ENCODE peak calls at places on chromosomes 7 and 10, in eight cellular contexts. P is uterus; S is A673; G is stomach; V is lung; L is CD8-positive, alpha-beta memory T cell; Y is K562; N is naive thymus-derived CD4-positive, alpha-beta T cell. I is an unnamed sample. For H3K36me3, the result is how much of the 10 kb centered on the place peaks cover.

GRCh38 chr7:139915864-139916716 is 87.0 kb downstream of the TBXAS1 start:
- DNase-seq in P (peak), S (peak), G (peak), V (peak), L (peak), Y (peak), N (no peak), I (no peak)

GRCh38 chr7:18558910-18559309 is 63.4 kb downstream of the HDAC9 start:
- DNase-seq in P (no peak), S (no peak), G (no peak), V (no peak), L (no peak), Y (no peak), N (no peak), I (no peak)

GRCh38 chr10:100482181-100482833 is 19.5 kb downstream of the WNT8B start:
- DNase-seq in P (peak), S (peak), G (peak), V (peak), L (peak), Y (peak), N (peak), I (peak)

GRCh38 chr7:24732646-24733413 is 24.4 kb downstream of the GSDME start:
- DNase-seq in P (no peak), S (no peak), G (no peak), V (no peak), L (no peak), Y (no peak), N (no peak), I (no peak)

GRCh38 chr10:49058341-49059255 is 56.7 kb downstream of the VSTM4 start:
- DNase-seq in P (peak), S (no peak), G (no peak), V (peak), L (no peak), Y (no peak), N (no peak), I (peak)

GRCh38 chr7:90579181-90579688 is 16.9 kb upstream of the CDK14 start:
- DNase-seq in P (no peak), S (no peak), G (no peak), V (no peak), L (no peak), Y (peak), N (no peak), I (no peak)

GRCh38 chr10:129342385-129342784 is 124.7 kb upstream of the MGMT start:
- DNase-seq in P (no peak), S (peak), G (no peak), V (no peak), L (no peak), Y (no peak), N (no peak), I (no peak)

GRCh38 chr10:21402606-21403083 is 122.8 kb downstream of the SKIDA1 start:
- DNase-seq in P (no peak), S (peak), G (no peak), V (no peak), L (no peak), Y (no peak), N (no peak), I (no peak)

GRCh38 chr7:114508096-114508495 is 93.5 kb downstream of the FOXP2 start:
- DNase-seq in P (no peak), S (no peak), G (no peak), V (no peak), L (no peak), Y (no peak), N (no peak), I (no peak)

GRCh38 chr7:102129636-102130370 is 156.9 kb upstream of the SH2B2 start:
- DNase-seq in P (no peak), S (peak), G (no peak), V (no peak), L (no peak), Y (no peak), N (no peak), I (peak)

GRCh38 chr10:43594944-43595589 is 11.2 kb upstream of the ZNF485 start:
- DNase-seq in P (no peak), S (no peak), G (peak), V (no peak), L (no peak), Y (peak), N (no peak), I (no peak)

GRCh38 chr7:4162845-4163564 is 519.1 kb upstream of the FOXK1 start:
- DNase-seq in P (no peak), S (no peak), G (no peak), V (no peak), L (no peak), Y (no peak), N (no peak), I (no peak)

GRCh38 chr7:14195896-14196295 is 206.4 kb upstream of the ETV1 start:
- DNase-seq in P (no peak), S (peak), G (no peak), V (no peak), L (no peak), Y (no peak), N (no peak), I (no peak)

GRCh38 chr10:78567680-78568453 is 500.9 kb upstream of the ZMIZ1 start:
- DNase-seq in P (no peak), S (no peak), G (no peak), V (no peak), L (no peak), Y (no peak), N (no peak), I (no peak)

GRCh38 chr7:107563072-107563760 is 504 bp downstream of the COG5 start:
- DNase-seq in P (no peak), S (peak), G (peak), V (no peak), L (no peak), Y (peak), N (no peak), I (no peak)

GRCh38 chr7:66952343-66953043 is 31.5 kb downstream of the TMEM248 start:
- DNase-seq in P (no peak), S (no peak), G (no peak), V (no peak), L (no peak), Y (no peak), N (no peak), I (no peak)

GRCh38 chr7:716212-716611 is 10.3 kb upstream of the DNAAF5 start:
- DNase-seq in P (no peak), S (peak), G (no peak), V (no peak), L (no peak), Y (no peak), N (no peak), I (peak)

GRCh38 chr10:116270691-116271592 is 2.1 kb downstream of the GFRA1 start:
- DNase-seq in P (peak), S (no peak), G (no peak), V (no peak), L (no peak), Y (no peak), N (no peak), I (peak)

GRCh38 chr7:112411186-112411795 is 39.0 kb upstream of the IFRD1 start:
- DNase-seq in P (no peak), S (peak), G (no peak), V (no peak), L (no peak), Y (no peak), N (no peak), I (no peak)

GRCh38 chr7:105794741-105795729 is 81.4 kb downstream of the ATXN7L1 start:
- DNase-seq in P (peak), S (no peak), G (no peak), V (no peak), L (no peak), Y (no peak), N (no peak), I (no peak)

GRCh38 chr7:36473454-36474282 is 84.0 kb downstream of the ANLN start:
- DNase-seq in P (no peak), S (peak), G (peak), V (no peak), L (no peak), Y (peak), N (no peak), I (no peak)

GRCh38 chr7:15674586-15674985 is 11.9 kb downstream of the MEOX2 start:
- DNase-seq in P (no peak), S (no peak), G (no peak), V (no peak), L (no peak), Y (no peak), N (no peak), I (no peak)

GRCh38 chr10:46234431-46235060 is 52.3 kb upstream of the ANTXRL start:
- DNase-seq in P (peak), S (no peak), G (peak), V (peak), L (no peak), Y (no peak), N (no peak), I (no peak)

GRCh38 chr10:132443605-132443997 is 46.6 kb downstream of the PWWP2B start:
- DNase-seq in P (no peak), S (no peak), G (no peak), V (no peak), L (peak), Y (peak), N (peak), I (peak)

GRCh38 chr10:124523301-124523871 is 61.8 kb downstream of the LHPP start:
- DNase-seq in P (no peak), S (no peak), G (no peak), V (no peak), L (no peak), Y (no peak), N (no peak), I (peak)

GRCh38 chr10:44862917-44863316 is 48.2 kb upstream of the TMEM72 start:
- DNase-seq in P (no peak), S (no peak), G (no peak), V (no peak), L (no peak), Y (no peak), N (no peak), I (no peak)

GRCh38 chr10:119997429-119997828 is 104.9 kb downstream of the SEC23IP start:
- DNase-seq in P (no peak), S (no peak), G (no peak), V (no peak), L (no peak), Y (no peak), N (no peak), I (no peak)

GRCh38 chr7:17297243-17297642 is 1.2 kb upstream of the AHR start:
- DNase-seq in P (no peak), S (no peak), G (no peak), V (no peak), L (no peak), Y (no peak), N (no peak), I (no peak)

GRCh38 chr7:25642849-25643248 is 414.6 kb upstream of the NPVF start:
- DNase-seq in P (no peak), S (peak), G (no peak), V (no peak), L (no peak), Y (no peak), N (no peak), I (no peak)

GRCh38 chr7:143389316-143390097 is 8.4 kb downstream of the ZYX start:
- DNase-seq in P (no peak), S (no peak), G (no peak), V (no peak), L (peak), Y (no peak), N (no peak), I (peak)

GRCh38 chr10:120436431-120437142 is 20.4 kb upstream of the PLPP4 start:
- DNase-seq in P (no peak), S (no peak), G (no peak), V (no peak), L (no peak), Y (no peak), N (no peak), I (no peak)

GRCh38 chr10:128110339-128110738 is 15.9 kb downstream of the MKI67 start:
- DNase-seq in P (no peak), S (no peak), G (no peak), V (no peak), L (no peak), Y (no peak), N (no peak), I (no peak)

GRCh38 chr10:128099901-128100300 is 26.3 kb downstream of the MKI67 start:
- DNase-seq in P (no peak), S (no peak), G (no peak), V (no peak), L (no peak), Y (no peak), N (no peak), I (no peak)

GRCh38 chr10:128103229-128103714 is 23.0 kb downstream of the MKI67 start:
- DNase-seq in P (no peak), S (no peak), G (no peak), V (no peak), L (peak), Y (no peak), N (no peak), I (no peak)

GRCh38 chr10:128102480-128103228 is 23.6 kb downstream of the MKI67 start:
- DNase-seq in P (no peak), S (no peak), G (peak), V (peak), L (no peak), Y (no peak), N (no peak), I (no peak)

GRCh38 chr10:128105383-128105782 is 20.8 kb downstream of the MKI67 start:
- DNase-seq in P (no peak), S (no peak), G (no peak), V (no peak), L (no peak), Y (no peak), N (no peak), I (no peak)
- H3K36me3 ChIP-seq in P (under half), S (half or more), G (under half), V (under half), L (under half), Y (half or more), N (under half), I (under half)

DNA sequence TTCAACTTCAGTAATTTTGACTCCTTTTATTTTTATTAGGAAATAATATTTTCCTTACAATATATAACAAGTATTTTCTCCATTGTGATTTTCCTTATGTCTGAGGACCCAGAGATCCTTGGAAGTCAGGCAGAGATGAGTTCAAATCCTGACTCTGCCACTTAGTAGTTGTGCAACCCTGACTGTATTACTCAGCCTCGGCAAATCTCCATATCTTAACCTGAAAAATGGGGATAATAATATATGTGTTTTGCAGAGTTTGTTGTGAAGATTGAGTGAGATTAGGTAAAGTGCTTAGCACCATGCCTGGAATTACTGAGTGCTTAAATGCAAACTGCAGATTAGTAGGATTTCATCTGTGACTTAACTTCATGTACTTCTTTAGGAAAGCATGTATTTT is 120.5 kb upstream of the KLF14 start:
- DNase-seq in P (no peak), S (no peak), G (no peak), V (no peak), L (no peak), Y (no peak), N (no peak), I (no peak)
- H3K27ac ChIP-seq in P (no peak), S (no peak), G (no peak), V (no peak), L (no peak), Y (no peak), N (no peak), I (no peak)

DNA sequence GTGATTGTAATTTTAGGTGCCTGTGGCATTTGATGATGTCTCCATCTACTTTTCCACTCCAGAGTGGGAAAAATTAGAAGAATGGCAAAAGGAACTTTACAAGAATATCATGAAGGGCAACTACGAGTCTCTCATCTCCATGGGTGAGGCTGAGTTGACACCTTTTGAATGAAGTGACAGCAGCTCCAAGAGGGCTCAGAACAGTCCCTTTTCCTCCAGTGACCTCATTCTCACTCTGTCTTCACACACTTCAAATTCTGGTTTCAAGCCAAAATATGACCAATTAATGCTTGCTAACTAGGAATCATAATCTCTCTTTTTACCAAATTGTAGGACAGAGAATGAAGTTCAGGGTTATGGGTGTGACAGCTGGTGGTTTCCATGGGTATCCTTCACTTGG is 18.9 kb downstream of the ZNF398 start:
- DNase-seq in P (no peak), S (no peak), G (no peak), V (no peak), L (no peak), Y (no peak), N (no peak), I (no peak)
- H3K36me3 ChIP-seq in P (under half), S (half or more), G (half or more), V (under half), L (under half), Y (half or more), N (under half), I (under half)

DNA sequence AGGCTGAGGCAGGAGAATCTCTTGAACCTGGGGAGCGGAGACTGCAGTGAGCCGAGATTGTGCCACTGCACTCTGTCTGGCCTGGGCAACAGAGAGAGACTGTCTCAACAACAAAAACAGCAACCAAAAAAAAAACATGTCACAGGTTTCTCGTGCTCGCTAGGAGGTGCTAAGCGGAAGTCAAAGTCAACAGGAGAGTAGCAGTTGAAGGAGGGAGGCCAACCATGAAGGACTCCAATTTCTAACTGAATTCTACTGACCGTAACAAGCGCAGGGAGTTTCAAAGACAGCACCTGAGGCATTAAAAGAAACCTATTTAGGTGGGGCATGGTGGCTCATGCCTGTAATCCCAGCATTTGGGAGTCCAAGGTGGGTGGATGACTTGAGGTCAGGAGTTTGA is 19.4 kb downstream of the KIN start:
- DNase-seq in P (no peak), S (no peak), G (no peak), V (no peak), L (no peak), Y (no peak), N (no peak), I (no peak)
- H3K27ac ChIP-seq in P (no peak), S (no peak), G (no peak), V (no peak), L (no peak), Y (no peak), N (no peak), I (no peak)

GRCh38 chr7:134616611-134617010 is 30.0 kb upstream of the BPGM start:
- DNase-seq in P (no peak), S (no peak), G (no peak), V (no peak), L (no peak), Y (no peak), N (no peak), I (no peak)

GRCh38 chr7:134613623-134614347 is 32.9 kb upstream of the BPGM start:
- DNase-seq in P (no peak), S (no peak), G (no peak), V (no peak), L (no peak), Y (no peak), N (no peak), I (no peak)

GRCh38 chr7:134612197-134612596 is 34.5 kb upstream of the BPGM start:
- DNase-seq in P (no peak), S (no peak), G (no peak), V (no peak), L (no peak), Y (no peak), N (no peak), I (no peak)

GRCh38 chr7:134605978-134606923 is 40.4 kb upstream of the BPGM start:
- DNase-seq in P (peak), S (peak), G (peak), V (peak), L (peak), Y (peak), N (peak), I (no peak)

GRCh38 chr7:134611611-134612151 is 35.0 kb upstream of the BPGM start:
- DNase-seq in P (no peak), S (no peak), G (no peak), V (no peak), L (no peak), Y (no peak), N (no peak), I (no peak)
- H3K36me3 ChIP-seq in P (under half), S (under half), G (under half), V (under half), L (under half), Y (under half), N (under half), I (under half)

DNA sequence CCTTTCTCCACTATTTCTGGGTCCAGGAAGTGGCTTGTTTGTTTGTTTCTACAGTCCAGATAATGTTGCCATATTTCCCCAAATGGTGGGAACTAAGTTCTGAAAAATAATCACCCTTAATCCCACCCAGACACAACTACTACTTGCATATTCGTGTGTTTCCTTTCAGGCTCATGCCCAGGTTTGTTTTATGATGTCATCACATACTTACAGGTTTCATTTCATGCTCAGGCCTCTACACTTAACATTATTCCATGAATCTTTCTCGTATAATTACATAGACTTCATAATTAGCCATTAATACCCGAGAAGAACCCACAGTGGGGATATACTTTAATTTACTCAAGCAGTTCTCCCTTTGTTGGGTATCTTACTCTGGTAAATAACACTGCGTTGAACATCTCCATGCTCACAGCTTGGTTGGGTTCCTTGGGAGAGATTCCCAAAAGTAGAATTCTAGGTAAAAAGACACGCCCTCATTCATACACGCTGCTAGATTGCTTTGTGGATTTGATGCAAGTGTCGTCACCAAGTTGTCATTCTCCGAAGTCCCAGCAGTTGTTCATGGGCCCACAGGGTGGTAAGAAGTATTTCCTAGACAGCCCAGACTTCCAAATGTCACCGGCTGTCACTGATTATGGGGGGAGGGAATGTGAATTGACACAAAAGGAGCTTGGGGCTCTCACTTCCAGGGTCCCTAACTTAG is 42.6 kb downstream of the UNC5B start:
- DNase-seq in P (no peak), S (no peak), G (no peak), V (no peak), L (no peak), Y (no peak), N (no peak), I (no peak)
- H3K27ac ChIP-seq in P (no peak), S (no peak), G (peak), V (no peak), L (no peak), Y (no peak), N (no peak), I (no peak)

DNA sequence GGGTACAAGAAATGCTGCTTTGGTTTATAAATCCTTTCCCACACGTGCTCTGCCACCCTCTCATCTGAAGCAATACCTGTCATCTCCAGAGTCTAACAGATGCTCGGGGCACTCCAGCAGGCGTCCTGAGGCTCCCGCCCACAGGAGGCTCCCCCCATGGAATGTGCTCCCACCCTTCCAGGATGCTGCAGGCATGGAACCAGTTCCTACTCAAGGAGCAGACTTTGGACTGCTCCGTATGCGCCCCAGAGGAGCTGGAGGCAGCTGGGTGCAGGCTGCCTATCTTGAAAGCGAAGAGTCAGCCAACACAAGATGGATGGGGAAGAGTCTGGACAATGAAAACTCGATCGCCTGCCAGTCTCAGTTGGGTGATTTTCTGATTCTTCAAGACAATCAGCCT is 75.4 kb downstream of the VOPP1 start:
- DNase-seq in P (no peak), S (no peak), G (no peak), V (no peak), L (no peak), Y (no peak), N (no peak), I (no peak)
- H3K36me3 ChIP-seq in P (under half), S (under half), G (half or more), V (under half), L (under half), Y (under half), N (under half), I (under half)

I was measured in kidney.